ENCODE peak calls at places on chromosomes 13 and 19, in five cellular contexts. G is thoracic aorta, Z is choroid plexus epithelial cell, U is psoas muscle, S is epithelial cell of esophagus. V is an unnamed sample.
A peak's percentile ranks its signal among the peaks of the same experiment; 100 is the strongest.

GRCh38 chr19:51098366-51099069 is 9.7 kb downstream of the CTU1 start:
- DNase-seq in S (no peak), G (no peak), U (no peak), Z (peak; percentile 52), V (no peak)

GRCh38 chr19:3389876-3390361 is 23.5 kb downstream of the NFIC start:
- DNase-seq in Z (peak; percentile 62), G (no peak), S (no peak), U (peak; percentile 82), V (no peak)

GRCh38 chr19:2613507-2614295 is 88.8 kb downstream of the GNG7 start:
- DNase-seq in Z (peak; percentile 54), U (peak; percentile 64), S (peak; percentile 53), G (no peak), V (no peak)

GRCh38 chr13:40404407-40404806 is 262.0 kb downstream of the FOXO1 start:
- DNase-seq in G (no peak), S (no peak), Z (no peak), U (no peak), V (no peak)

GRCh38 chr13:98083507-98083906 is 59.4 kb upstream of the FARP1 start:
- DNase-seq in S (peak; percentile 56), U (no peak), G (no peak), Z (peak; percentile 89), V (no peak)

GRCh38 chr19:58361900-58362271 is 665 bp downstream of the ZNF497 start:
- DNase-seq in S (no peak), Z (no peak), G (no peak), U (peak; percentile 76), V (peak; percentile 82)

GRCh38 chr19:20077791-20078463 is at the start of gene ZNF90:
- DNase-seq in G (peak; percentile 95), Z (peak; percentile 99), S (peak; percentile 98), U (peak; percentile 92), V (no peak)

GRCh38 chr13:41352935-41353801 is 42.1 kb downstream of the NAA16 start:
- DNase-seq in U (no peak), Z (peak; percentile 73), G (no peak), S (peak; percentile 80), V (peak; percentile 35)

GRCh38 chr13:49733181-49733951 is 42.1 kb upstream of the EBPL start:
- DNase-seq in G (no peak), S (peak; percentile 53), U (no peak), Z (peak; percentile 6), V (no peak)

GRCh38 chr19:10600149-10600548 is 13.0 kb upstream of the AP1M2 start:
- DNase-seq in G (no peak), Z (no peak), U (no peak), S (no peak), V (no peak)

GRCh38 chr13:46119883-46120614 is 15.2 kb upstream of the CPB2 start:
- DNase-seq in S (peak; percentile 60), G (no peak), Z (peak; percentile 72), U (no peak), V (peak; percentile 28)

GRCh38 chr19:42606660-42607351 is 12.1 kb upstream of the CEACAM8 start:
- DNase-seq in Z (peak; percentile 54), G (no peak), S (peak; percentile 72), U (no peak), V (peak; percentile 88)

DNA sequence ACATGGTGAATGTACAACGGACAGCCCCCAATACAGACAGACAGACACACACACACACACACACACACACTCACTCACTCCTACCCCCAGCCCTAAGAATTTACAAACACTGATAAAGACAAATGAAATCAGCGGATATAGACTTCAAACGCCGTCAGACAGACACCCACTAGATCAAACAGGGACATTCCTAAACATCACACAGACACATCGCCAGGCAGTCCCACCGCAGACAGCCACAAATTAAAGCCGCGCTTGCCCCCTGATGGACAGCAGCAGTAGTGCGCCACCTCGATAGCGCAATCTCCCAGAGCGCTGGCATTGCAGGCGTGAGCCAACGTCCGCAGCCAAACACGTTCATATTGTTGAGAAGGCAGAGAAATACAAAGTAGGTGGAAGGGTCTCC is 24.7 kb upstream of the ADGRE1 start:
- DNase-seq in Z (peak; percentile 85), S (peak; percentile 89), G (no peak), U (peak; percentile 86), V (peak; percentile 87)
- H3K4me3 ChIP-seq in Z (peak overlapping the region; percentile 44), S (no peak overlapping the region), G (peak overlapping the region; percentile 66), U (peak overlapping the region; percentile 40), V (peak overlapping the region; percentile 47)

GRCh38 chr19:5435642-5436017 is 19.6 kb upstream of the ZNRF4 start:
- DNase-seq in Z (no peak), G (no peak), U (no peak), S (no peak), V (no peak)
- H3K4me3 ChIP-seq in Z (no peak overlapping the region), G (no peak overlapping the region), U (no peak overlapping the region), S (no peak overlapping the region), V (no peak overlapping the region)

DNA sequence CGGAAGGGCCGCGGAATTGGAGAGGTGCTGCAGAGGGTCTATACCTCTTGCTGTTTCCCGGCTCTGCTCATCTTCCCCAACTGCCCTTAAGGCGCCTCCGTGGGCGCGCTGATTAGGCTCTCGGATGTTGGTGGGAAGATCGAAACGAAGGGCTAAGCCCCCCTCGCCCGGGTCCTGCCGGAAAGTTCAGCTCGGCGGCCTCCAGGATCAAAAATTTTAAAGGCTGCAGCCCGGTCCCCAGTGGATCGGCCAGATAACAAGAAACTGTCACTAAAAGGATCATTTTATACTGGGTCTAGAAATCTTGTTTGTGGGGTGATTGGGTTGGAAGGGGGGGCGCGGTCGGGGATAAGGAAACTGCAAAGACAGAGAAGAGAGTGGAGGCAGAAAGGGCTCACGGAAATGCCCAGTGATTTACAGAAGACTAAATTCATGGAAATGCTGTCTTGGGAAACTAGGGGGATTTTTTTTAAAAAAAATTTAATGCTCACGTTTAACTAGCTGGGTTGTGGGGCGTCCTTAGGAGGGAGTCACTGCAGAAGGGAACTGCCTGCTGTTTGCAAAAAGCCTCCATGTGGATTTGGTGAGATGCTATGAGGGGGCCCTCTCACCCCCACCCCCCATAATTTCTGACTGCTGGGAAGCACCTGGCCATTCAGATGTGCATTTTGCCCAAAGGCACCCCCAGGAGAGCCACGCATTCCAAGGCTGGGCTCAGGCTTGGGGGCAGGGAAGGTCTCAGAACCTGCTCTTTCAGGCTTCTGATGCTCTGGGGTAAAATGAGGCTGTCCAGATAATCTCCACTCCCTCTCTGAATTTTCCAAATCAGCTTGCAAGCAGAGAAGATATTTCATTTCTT is 7.7 kb downstream of the CDX2 start:
- DNase-seq in S (no peak), G (no peak), U (no peak), Z (no peak), V (no peak)
- H3K4me3 ChIP-seq in S (no peak overlapping the region), G (peak overlapping the region; percentile 60), U (peak overlapping the region; percentile 56), Z (no peak overlapping the region), V (peak overlapping the region; percentile 58)

GRCh38 chr19:57099199-57099661 is 20.6 kb upstream of the USP29 start:
- DNase-seq in G (no peak), S (peak; percentile 32), U (peak; percentile 66), Z (peak; percentile 50), V (peak; percentile 33)

GRCh38 chr19:57105976-57106610 is 13.7 kb upstream of the USP29 start:
- DNase-seq in S (no peak), G (no peak), U (no peak), Z (no peak), V (no peak)

GRCh38 chr19:57106646-57107235 is 13.0 kb upstream of the USP29 start:
- DNase-seq in U (no peak), G (no peak), S (no peak), Z (no peak), V (no peak)

DNA sequence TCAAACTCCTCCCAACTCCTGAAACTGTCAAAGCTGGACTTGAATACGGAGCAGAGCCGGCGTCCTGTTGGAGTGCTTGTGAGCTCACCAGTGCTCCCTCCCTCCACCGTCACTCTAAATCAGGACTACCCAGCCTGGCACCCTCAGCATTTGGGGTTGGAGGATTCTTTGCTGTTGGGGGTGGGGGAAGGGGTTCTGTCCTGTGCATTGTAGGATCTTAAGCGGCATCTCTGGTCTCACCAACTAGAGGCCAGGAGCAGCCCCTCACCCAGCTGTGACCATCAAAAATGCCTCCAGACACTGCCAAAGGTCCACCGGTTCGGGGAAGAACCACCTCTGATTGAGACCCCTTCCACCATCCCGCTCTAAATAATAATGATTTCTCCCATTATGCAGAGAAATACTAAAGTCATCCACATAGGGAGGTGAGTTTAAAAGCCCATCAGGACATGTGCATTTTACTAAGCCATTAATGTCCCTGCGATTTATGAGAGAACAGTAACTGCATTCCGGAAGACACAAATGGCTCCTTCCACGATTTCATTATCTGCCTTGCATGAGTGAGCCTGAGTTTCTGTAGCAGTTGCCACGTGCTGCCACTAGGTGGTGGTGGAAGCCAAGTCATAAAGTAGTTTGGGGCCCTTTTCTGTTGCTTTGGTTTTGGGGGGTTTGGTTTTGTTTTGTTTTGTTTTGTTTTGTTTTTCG is 16.1 kb upstream of the USP29 start:
- DNase-seq in S (peak; percentile 66), G (peak; percentile 2), Z (peak; percentile 73), U (peak; percentile 59), V (peak; percentile 28)
- H3K4me3 ChIP-seq in S (peak overlapping the region; percentile 14), G (peak overlapping the region; percentile 46), Z (peak overlapping the region; percentile 8), U (peak overlapping the region; percentile 38), V (no peak overlapping the region)

GRCh38 chr19:6752257-6753177 is 13.0 kb downstream of the TRIP10 start:
- DNase-seq in Z (no peak), U (no peak), G (no peak), S (no peak), V (no peak)
- H3K4me3 ChIP-seq in Z (peak overlapping the region; percentile 58), U (peak overlapping the region; percentile 47), G (peak overlapping the region; percentile 68), S (no peak overlapping the region), V (no peak overlapping the region)

GRCh38 chr19:41327499-41328156 is 17.7 kb downstream of the CCDC97 start:
- DNase-seq in G (no peak), S (peak; percentile 94), U (peak; percentile 85), Z (peak; percentile 38), V (no peak)
- H3K4me3 ChIP-seq in G (peak overlapping the region; percentile 46), S (no peak overlapping the region), U (peak overlapping the region; percentile 53), Z (peak overlapping the region; percentile 23), V (no peak overlapping the region)

GRCh38 chr13:110232146-110232545 is 74.8 kb downstream of the COL4A1 start:
- DNase-seq in Z (no peak), G (no peak), S (no peak), U (no peak), V (no peak)

GRCh38 chr13:110233682-110234280 is 73.2 kb downstream of the COL4A1 start:
- DNase-seq in S (no peak), G (no peak), U (peak; percentile 25), Z (peak; percentile 67), V (no peak)

GRCh38 chr13:110232756-110233155 is 74.2 kb downstream of the COL4A1 start:
- DNase-seq in U (peak; percentile 58), G (no peak), S (no peak), Z (no peak), V (no peak)

GRCh38 chr13:110234532-110234931 is 72.4 kb downstream of the COL4A1 start:
- DNase-seq in S (no peak), Z (no peak), G (no peak), U (no peak), V (no peak)

GRCh38 chr13:110233181-110233641 is 73.7 kb downstream of the COL4A1 start:
- DNase-seq in S (no peak), G (peak; percentile 48), U (peak; percentile 74), Z (peak; percentile 92), V (no peak)
- H3K4me3 ChIP-seq in S (no peak overlapping the region), G (peak overlapping the region; percentile 53), U (peak overlapping the region; percentile 38), Z (peak overlapping the region; percentile 20), V (no peak overlapping the region)

V was measured in A549.